ENCODE peak calls at places on chromosomes 11 and 22, in four cellular contexts. Y is H9, E is HCT116, X is PC-3. J is an unnamed sample.

GRCh38 chr22:29689201-29689871 is 30.5 kb upstream of the CABP7 start:
- DNase-seq in Y (no peak), E (no peak), X (no peak), J (no peak)

GRCh38 chr11:69060806-69061712 is 12.3 kb downstream of the TPCN2 start:
- DNase-seq in Y (no peak), E (no peak), X (no peak), J (no peak)

GRCh38 chr22:25153961-25154685 is 45.5 kb upstream of the CRYBB3 start:
- DNase-seq in Y (no peak), E (no peak), X (peak; percentile 69), J (no peak)

GRCh38 chr11:64150481-64151239 is 15.3 kb downstream of the MACROD1 start:
- DNase-seq in Y (no peak), E (no peak), X (no peak), J (no peak)

GRCh38 chr11:110763249-110764011 is 51.2 kb upstream of the ARHGAP20 start:
- DNase-seq in Y (no peak), E (no peak), X (no peak), J (no peak)

GRCh38 chr11:64652586-64653387 is 61.8 kb downstream of the SLC22A12 start:
- DNase-seq in Y (peak; percentile 92), E (peak; percentile 63), X (peak; percentile 93), J (peak; percentile 91)

GRCh38 chr22:41799486-41800347 is 762 bp upstream of the CCDC134 start:
- DNase-seq in Y (peak; percentile 43), E (no peak), X (no peak), J (no peak)

GRCh38 chr11:129215506-129216245 is 23.6 kb upstream of the ARHGAP32 start:
- DNase-seq in Y (peak; percentile 54), E (no peak), X (no peak), J (no peak)

GRCh38 chr22:43827336-43827735 is 15.2 kb upstream of the EFCAB6 start:
- DNase-seq in Y (no peak), E (no peak), X (no peak), J (no peak)

GRCh38 chr11:104705475-104706195 is 192.6 kb downstream of the CASP12 start:
- DNase-seq in Y (no peak), E (no peak), X (peak; percentile 12), J (peak; percentile 77)

GRCh38 chr22:42316988-42317387 is 46.5 kb upstream of the TCF20 start:
- DNase-seq in Y (no peak), E (no peak), X (no peak), J (peak; percentile 78)

GRCh38 chr22:29700949-29701927 is 18.6 kb upstream of the CABP7 start:
- DNase-seq in Y (peak; percentile 72), E (peak; percentile 51), X (peak; percentile 94), J (peak; percentile 81)

GRCh38 chr11:6705905-6706535 is 22.9 kb upstream of the MRPL17 start:
- DNase-seq in Y (peak; percentile 38), E (no peak), X (peak; percentile 64), J (peak; percentile 74)

GRCh38 chr22:29292379-29292778 is 14.1 kb upstream of the GAS2L1 start:
- DNase-seq in Y (no peak), E (no peak), X (no peak), J (no peak)

GRCh38 chr11:76077575-76078150 is 128.6 kb downstream of the WNT11 start:
- DNase-seq in Y (no peak), E (no peak), X (no peak), J (no peak)

GRCh38 chr22:28560005-28560742 is 119.5 kb downstream of the TTC28 start:
- DNase-seq in Y (no peak), E (no peak), X (peak; percentile 33), J (no peak)

GRCh38 chr11:113159967-113160621 is 154.3 kb upstream of the TTC12 start:
- DNase-seq in Y (no peak), E (no peak), X (no peak), J (no peak)

GRCh38 chr11:85682330-85683305 is 3.4 kb downstream of the CCDC89 start:
- DNase-seq in Y (no peak), E (no peak), X (no peak), J (peak; percentile 93)

GRCh38 chr11:130448416-130449068 is at the start of gene ADAMTS15:
- DNase-seq in Y (peak; percentile 97), E (peak; percentile 51), X (peak; percentile 97), J (no peak)

GRCh38 chr11:80104196-80104595 is 663.4 kb upstream of the TENM4 start:
- DNase-seq in Y (no peak), E (no peak), X (no peak), J (no peak)

GRCh38 chr22:50010676-50011446 is 1.7 kb downstream of the IL17REL start:
- DNase-seq in Y (peak; percentile 32), E (no peak), X (no peak), J (no peak)

GRCh38 chr22:37556750-37557149 is 3.5 kb upstream of the CDC42EP1 start:
- DNase-seq in Y (peak; percentile 60), E (no peak), X (no peak), J (peak; percentile 62)

GRCh38 chr22:37559521-37559900 is 769 bp upstream of the CDC42EP1 start:
- DNase-seq in Y (peak; percentile 36), E (no peak), X (no peak), J (no peak)

GRCh38 chr22:37555029-37555428 is 5.3 kb upstream of the CDC42EP1 start:
- DNase-seq in Y (no peak), E (no peak), X (no peak), J (no peak)

GRCh38 chr22:37558815-37559214 is 1.5 kb upstream of the CDC42EP1 start:
- DNase-seq in Y (peak; percentile 27), E (no peak), X (no peak), J (no peak)

DNA sequence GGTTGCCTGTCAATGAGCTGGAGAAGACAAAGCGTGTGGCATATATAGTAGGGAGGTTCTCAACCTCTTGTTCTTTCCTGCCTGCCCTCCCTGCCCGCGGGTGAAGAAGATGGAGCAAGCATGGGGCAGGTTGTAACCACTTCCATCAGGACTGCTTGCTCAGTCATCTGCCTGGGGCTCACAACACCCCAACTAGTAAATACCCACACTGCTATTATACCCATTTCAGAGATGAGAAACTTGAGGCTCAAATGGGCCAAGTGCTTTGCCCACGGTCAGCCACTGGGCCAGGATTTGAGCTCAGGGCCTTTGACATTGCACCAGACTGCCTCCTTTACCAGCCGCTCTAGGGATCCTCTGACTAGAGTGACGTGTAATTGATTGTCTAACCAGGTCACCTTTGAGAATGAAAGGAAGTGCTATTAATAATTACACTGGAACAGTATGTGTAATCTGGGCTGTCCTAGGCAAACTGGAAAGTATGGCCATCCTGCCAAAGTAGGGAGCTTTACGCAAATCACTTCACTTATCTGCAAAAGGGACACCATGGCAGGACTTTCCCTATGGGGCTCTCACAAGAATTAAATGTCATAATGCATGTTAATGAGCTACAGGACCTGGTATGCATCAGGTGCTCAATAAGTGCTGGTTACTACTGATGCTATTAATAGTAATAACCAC is 2.8 kb upstream of the CDC42EP1 start:
- DNase-seq in Y (peak; percentile 10), E (no peak), X (no peak), J (no peak)
- H3K4me1 ChIP-seq in Y (peaks cover 7% of the 10 kb centered on the region), E (peaks cover 43% of the 10 kb centered on the region), X (peaks cover 14% of the 10 kb centered on the region), J (no peaks in the 10 kb centered on the region)

DNA sequence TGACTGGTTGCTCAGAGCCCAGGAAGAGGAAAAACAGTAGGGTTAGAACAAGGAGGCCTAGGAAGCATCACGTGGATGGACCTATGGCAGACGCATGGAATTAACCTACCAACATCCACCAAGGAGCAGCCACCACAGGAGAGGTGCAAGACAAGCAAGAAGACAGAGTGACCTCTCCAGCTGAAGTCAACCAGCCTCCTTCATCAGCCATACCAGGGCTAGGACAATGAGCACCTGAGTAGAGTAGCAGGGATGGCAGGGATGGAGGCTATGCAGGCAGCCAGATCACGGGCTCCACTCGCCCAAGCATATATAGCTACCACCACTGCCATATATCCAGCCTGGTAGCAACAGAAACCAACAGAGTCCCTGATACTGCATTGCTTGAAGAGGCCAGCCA is 202.1 kb upstream of the B3GAT1 start:
- DNase-seq in Y (no peak), E (no peak), X (no peak), J (no peak)
- H3K9ac ChIP-seq in Y (no peak overlapping the region), E (no peak overlapping the region), X (no peak overlapping the region), J (no peak overlapping the region)

GRCh38 chr11:73980001-73980960 is 2.4 kb downstream of the UCP2 start:
- DNase-seq in Y (peak; percentile 56), E (no peak), X (peak; percentile 8), J (peak; percentile 94)
- H3K4me1 ChIP-seq in Y (no peaks in the 10 kb centered on the region), E (peaks cover 37% of the 10 kb centered on the region), X (peaks cover 28% of the 10 kb centered on the region), J (peaks cover 74% of the 10 kb centered on the region)

GRCh38 chr11:66467756-66468155 is 1.1 kb downstream of the PELI3 start:
- DNase-seq in Y (peak; percentile 47), E (no peak), X (peak; percentile 39), J (no peak)

GRCh38 chr11:66464916-66465315 is 1.8 kb upstream of the PELI3 start:
- DNase-seq in Y (no peak), E (no peak), X (no peak), J (no peak)

GRCh38 chr11:66467034-66467659 is 442 bp downstream of the PELI3 start:
- DNase-seq in Y (no peak), E (no peak), X (peak; percentile 43), J (peak; percentile 55)

GRCh38 chr11:66466225-66467033 is at the start of gene PELI3:
- DNase-seq in Y (peak; percentile 93), E (peak; percentile 74), X (peak; percentile 96), J (peak; percentile 96)

DNA sequence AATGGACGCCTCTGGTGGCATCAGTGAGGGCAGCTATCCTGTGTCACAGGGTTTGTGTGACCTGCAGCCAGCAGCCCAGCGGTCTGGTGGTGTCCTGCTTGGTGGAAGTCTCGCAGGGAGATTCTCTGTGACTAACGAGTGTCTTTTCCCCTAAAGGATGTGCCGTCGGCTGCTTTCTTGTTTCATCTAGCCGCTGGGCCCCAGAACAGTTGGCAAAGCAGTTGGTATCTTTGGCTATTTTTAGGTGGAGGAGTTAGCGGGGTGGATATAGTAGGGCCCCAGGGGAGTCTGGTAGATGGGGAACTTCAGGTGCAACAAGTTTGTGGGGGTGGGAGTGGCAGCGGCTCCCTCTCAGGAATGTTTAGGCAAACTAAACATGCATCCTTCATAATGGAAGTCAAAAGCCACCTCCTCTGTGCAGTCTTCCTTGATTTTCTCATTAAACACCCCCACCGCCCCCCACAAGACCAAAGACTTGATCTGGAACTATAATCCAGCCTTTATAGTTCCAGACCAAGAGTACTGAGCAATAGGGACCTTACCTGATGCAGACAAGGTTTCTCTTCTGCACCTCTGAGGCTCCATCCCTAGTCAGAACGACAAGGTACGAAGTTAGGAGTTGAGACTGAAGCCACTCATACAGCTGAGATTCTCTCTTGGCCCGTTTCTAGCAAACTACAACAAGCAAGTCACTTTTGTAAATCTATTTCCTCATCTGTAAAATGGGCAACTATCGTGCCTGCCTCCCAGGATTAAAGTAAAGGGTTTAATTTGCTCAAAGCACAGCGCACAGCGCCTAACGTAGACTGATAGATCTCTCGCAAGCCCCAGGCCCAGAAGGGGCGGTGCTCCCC is 1.1 kb upstream of the PELI3 start:
- DNase-seq in Y (no peak), E (no peak), X (no peak), J (peak; percentile 64)
- H3K9ac ChIP-seq in Y (peak overlapping the region; percentile 9), E (peak overlapping the region; percentile 83), X (no peak overlapping the region), J (peak overlapping the region; percentile 46)

J was measured in Karpas-422.